ENCODE peak calls at places on chromosomes 11 and 22, in eight cellular contexts. One of them, this sample, is unnamed.

GRCh38 chr11:62705401-62705800 is 1.8 kb downstream of the BSCL2 start:
- DNase-seq in upper lobe of right lung: peak; percentile 63
- DNase-seq in WTC11: no peak
- DNase-seq in bronchial epithelial cell: no peak
- DNase-seq in esophagus squamous epithelium: no peak
- DNase-seq in stomach: no peak
- DNase-seq in AG09319: no peak
- DNase-seq in Calu3: peak; percentile 29
- DNase-seq in this sample: no peak

GRCh38 chr11:1226981-1227550 is 4.2 kb downstream of the MUC5B start:
- DNase-seq in upper lobe of right lung: no peak
- DNase-seq in WTC11: peak; percentile 49
- DNase-seq in bronchial epithelial cell: no peak
- DNase-seq in esophagus squamous epithelium: no peak
- DNase-seq in stomach: no peak
- DNase-seq in AG09319: no peak
- DNase-seq in Calu3: no peak
- DNase-seq in this sample: no peak

GRCh38 chr22:29979645-29980303 is 96.8 kb downstream of the MTMR3 start:
- DNase-seq in upper lobe of right lung: no peak
- DNase-seq in WTC11: no peak
- DNase-seq in bronchial epithelial cell: no peak
- DNase-seq in esophagus squamous epithelium: no peak
- DNase-seq in stomach: no peak
- DNase-seq in AG09319: no peak
- DNase-seq in Calu3: no peak
- DNase-seq in this sample: no peak

GRCh38 chr11:74696932-74697687 is 34.1 kb downstream of the CHRDL2 start:
- DNase-seq in upper lobe of right lung: peak; percentile 90
- DNase-seq in WTC11: peak; percentile 45
- DNase-seq in bronchial epithelial cell: peak; percentile 77
- DNase-seq in esophagus squamous epithelium: no peak
- DNase-seq in stomach: peak; percentile 77
- DNase-seq in AG09319: peak; percentile 89
- DNase-seq in Calu3: no peak
- DNase-seq in this sample: peak; percentile 55

GRCh38 chr11:66051766-66052663 is at the start of gene SF3B2:
- DNase-seq in upper lobe of right lung: peak; percentile 99
- DNase-seq in WTC11: peak; percentile 97
- DNase-seq in bronchial epithelial cell: peak; percentile 95
- DNase-seq in esophagus squamous epithelium: peak; percentile 93
- DNase-seq in stomach: peak; percentile 98
- DNase-seq in AG09319: peak; percentile 95
- DNase-seq in Calu3: peak; percentile 98
- DNase-seq in this sample: peak; percentile 82

GRCh38 chr22:50274311-50274710 is 4.1 kb upstream of the MAPK11 start:
- DNase-seq in upper lobe of right lung: no peak
- DNase-seq in WTC11: no peak
- DNase-seq in bronchial epithelial cell: no peak
- DNase-seq in esophagus squamous epithelium: no peak
- DNase-seq in stomach: peak; percentile 66
- DNase-seq in AG09319: no peak
- DNase-seq in Calu3: peak; percentile 60
- DNase-seq in this sample: no peak

GRCh38 chr22:32761251-32761903 is 40.1 kb upstream of the TIMP3 start:
- DNase-seq in upper lobe of right lung: no peak
- DNase-seq in WTC11: no peak
- DNase-seq in bronchial epithelial cell: peak; percentile 29
- DNase-seq in esophagus squamous epithelium: no peak
- DNase-seq in stomach: no peak
- DNase-seq in AG09319: no peak
- DNase-seq in Calu3: peak; percentile 25
- DNase-seq in this sample: no peak

GRCh38 chr11:8107642-8108041 is 26.6 kb downstream of the TUB start:
- DNase-seq in upper lobe of right lung: no peak
- DNase-seq in WTC11: no peak
- DNase-seq in bronchial epithelial cell: no peak
- DNase-seq in esophagus squamous epithelium: no peak
- DNase-seq in stomach: peak; percentile 3
- DNase-seq in AG09319: no peak
- DNase-seq in Calu3: no peak
- DNase-seq in this sample: no peak

GRCh38 chr22:37502342-37503182 is 16.4 kb upstream of the MFNG start:
- DNase-seq in upper lobe of right lung: peak; percentile 87
- DNase-seq in WTC11: no peak
- DNase-seq in bronchial epithelial cell: no peak
- DNase-seq in esophagus squamous epithelium: no peak
- DNase-seq in stomach: peak; percentile 90
- DNase-seq in AG09319: no peak
- DNase-seq in Calu3: peak; percentile 93
- DNase-seq in this sample: no peak

GRCh38 chr22:20014526-20015186 is 2.0 kb downstream of the ARVCF start:
- DNase-seq in upper lobe of right lung: no peak
- DNase-seq in WTC11: no peak
- DNase-seq in bronchial epithelial cell: no peak
- DNase-seq in esophagus squamous epithelium: no peak
- DNase-seq in stomach: no peak
- DNase-seq in AG09319: no peak
- DNase-seq in Calu3: no peak
- DNase-seq in this sample: no peak

GRCh38 chr11:57460017-57460755 is at the start of gene RTN4RL2:
- DNase-seq in upper lobe of right lung: peak; percentile 75
- DNase-seq in WTC11: peak; percentile 81
- DNase-seq in bronchial epithelial cell: no peak
- DNase-seq in esophagus squamous epithelium: no peak
- DNase-seq in stomach: no peak
- DNase-seq in AG09319: no peak
- DNase-seq in Calu3: peak; percentile 44
- DNase-seq in this sample: no peak

GRCh38 chr11:104799251-104799650 is 99.0 kb downstream of the CASP12 start:
- DNase-seq in upper lobe of right lung: no peak
- DNase-seq in WTC11: no peak
- DNase-seq in bronchial epithelial cell: no peak
- DNase-seq in esophagus squamous epithelium: no peak
- DNase-seq in stomach: no peak
- DNase-seq in AG09319: no peak
- DNase-seq in Calu3: no peak
- DNase-seq in this sample: no peak

GRCh38 chr22:46604306-46604690 is 15.9 kb upstream of the GRAMD4 start:
- DNase-seq in upper lobe of right lung: no peak
- DNase-seq in WTC11: no peak
- DNase-seq in bronchial epithelial cell: no peak
- DNase-seq in esophagus squamous epithelium: no peak
- DNase-seq in stomach: no peak
- DNase-seq in AG09319: no peak
- DNase-seq in Calu3: no peak
- DNase-seq in this sample: no peak

GRCh38 chr11:2193099-2193886 is 21.7 kb upstream of the TH start:
- DNase-seq in upper lobe of right lung: no peak
- DNase-seq in WTC11: no peak
- DNase-seq in bronchial epithelial cell: no peak
- DNase-seq in esophagus squamous epithelium: no peak
- DNase-seq in stomach: peak; percentile 57
- DNase-seq in AG09319: no peak
- DNase-seq in Calu3: no peak
- DNase-seq in this sample: no peak

GRCh38 chr11:33997473-33998347 is 53.8 kb upstream of the CAPRIN1 start:
- DNase-seq in upper lobe of right lung: no peak
- DNase-seq in WTC11: no peak
- DNase-seq in bronchial epithelial cell: peak; percentile 6
- DNase-seq in esophagus squamous epithelium: no peak
- DNase-seq in stomach: no peak
- DNase-seq in AG09319: no peak
- DNase-seq in Calu3: peak; percentile 4
- DNase-seq in this sample: no peak

GRCh38 chr11:113994077-113994954 is 19.4 kb downstream of the HTR3A start:
- DNase-seq in upper lobe of right lung: no peak
- DNase-seq in WTC11: peak; percentile 73
- DNase-seq in bronchial epithelial cell: no peak
- DNase-seq in esophagus squamous epithelium: no peak
- DNase-seq in stomach: peak; percentile 36
- DNase-seq in AG09319: no peak
- DNase-seq in Calu3: peak; percentile 11
- DNase-seq in this sample: no peak
- TF ChIP-seq CTCF in upper lobe of right lung: peak; percentile 71
- TF ChIP-seq CTCF in WTC11: peak; percentile 83
- TF ChIP-seq CTCF in bronchial epithelial cell: peak; percentile 66
- TF ChIP-seq CTCF in esophagus squamous epithelium: peak; percentile 65
- TF ChIP-seq CTCF in stomach: peak; percentile 68
- TF ChIP-seq CTCF in AG09319: peak; percentile 55
- TF ChIP-seq CTCF in Calu3: peak; percentile 64
- TF ChIP-seq CTCF in this sample: no peak

GRCh38 chr11:13249992-13250391 is 27.6 kb upstream of the BMAL1 start:
- DNase-seq in upper lobe of right lung: no peak
- DNase-seq in WTC11: peak; percentile 14
- DNase-seq in bronchial epithelial cell: peak; percentile 48
- DNase-seq in esophagus squamous epithelium: no peak
- DNase-seq in stomach: no peak
- DNase-seq in AG09319: no peak
- DNase-seq in Calu3: no peak
- DNase-seq in this sample: no peak
- TF ChIP-seq CTCF in upper lobe of right lung: peak; percentile 5
- TF ChIP-seq CTCF in WTC11: no peak
- TF ChIP-seq CTCF in bronchial epithelial cell: peak; percentile 61
- TF ChIP-seq CTCF in esophagus squamous epithelium: no peak
- TF ChIP-seq CTCF in stomach: no peak
- TF ChIP-seq CTCF in AG09319: peak; percentile 19
- TF ChIP-seq CTCF in Calu3: no peak
- TF ChIP-seq CTCF in this sample: no peak

DNA sequence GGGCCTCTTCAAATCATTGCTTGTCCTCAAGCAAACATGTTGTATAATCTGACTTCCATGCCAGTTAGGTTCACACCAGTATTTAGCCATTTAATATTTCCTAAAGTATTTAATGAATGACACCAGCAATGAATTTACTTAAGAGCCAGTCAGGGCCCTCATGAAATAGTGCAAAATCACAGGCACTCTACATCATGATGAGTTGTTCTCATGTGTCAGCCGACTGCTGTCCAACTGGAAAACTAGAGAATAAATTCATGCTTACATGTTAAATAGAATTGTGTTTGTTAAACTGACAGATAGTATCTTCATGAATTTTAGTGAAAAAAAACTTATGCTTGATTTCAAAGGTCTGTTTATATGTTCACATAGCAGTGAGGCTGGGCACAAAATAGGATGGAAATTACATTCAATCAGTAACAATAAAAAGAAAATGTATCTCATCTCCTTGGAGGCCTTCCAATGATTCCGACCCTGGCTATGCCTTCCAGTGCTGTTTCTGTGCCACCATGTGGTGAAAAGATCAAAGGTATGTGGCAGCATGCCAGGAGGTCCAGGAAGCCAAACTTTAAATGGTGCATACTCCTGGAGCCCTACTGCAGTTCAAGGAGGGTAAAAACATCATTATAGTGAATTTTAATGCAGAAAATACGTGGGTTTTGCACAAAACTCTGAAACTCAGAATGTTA is 45.2 kb downstream of the CTSC start:
- DNase-seq in upper lobe of right lung: no peak
- DNase-seq in WTC11: no peak
- DNase-seq in bronchial epithelial cell: peak; percentile 31
- DNase-seq in esophagus squamous epithelium: no peak
- DNase-seq in stomach: peak; percentile 54
- DNase-seq in AG09319: peak; percentile 18
- DNase-seq in Calu3: peak; percentile 64
- DNase-seq in this sample: no peak
- TF ChIP-seq CTCF in upper lobe of right lung: no peak
- TF ChIP-seq CTCF in WTC11: no peak
- TF ChIP-seq CTCF in bronchial epithelial cell: no peak
- TF ChIP-seq CTCF in esophagus squamous epithelium: no peak
- TF ChIP-seq CTCF in stomach: no peak
- TF ChIP-seq CTCF in AG09319: no peak
- TF ChIP-seq CTCF in Calu3: no peak
- TF ChIP-seq CTCF in this sample: no peak

DNA sequence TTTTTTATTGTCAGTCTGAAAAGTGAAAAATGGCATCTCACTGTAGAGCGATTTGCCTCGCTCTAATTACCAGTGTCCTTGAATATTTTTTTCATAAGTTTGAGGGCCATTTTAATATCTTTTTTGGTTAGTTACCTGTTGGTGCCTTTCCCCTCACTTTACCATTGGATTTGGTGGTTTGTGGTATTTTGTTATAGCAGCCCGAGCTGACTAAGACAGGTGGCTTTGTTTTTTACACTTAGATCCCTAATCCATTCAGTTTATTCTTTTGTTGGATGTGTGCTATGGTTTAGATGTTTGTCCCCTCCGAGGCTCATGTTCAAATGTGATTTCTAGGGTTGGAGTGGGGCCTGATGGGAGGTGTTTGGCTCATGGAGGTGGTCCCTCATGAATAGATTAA is 6.5 kb upstream of the CAPN5 start:
- DNase-seq in upper lobe of right lung: no peak
- DNase-seq in WTC11: no peak
- DNase-seq in bronchial epithelial cell: no peak
- DNase-seq in esophagus squamous epithelium: no peak
- DNase-seq in stomach: no peak
- DNase-seq in AG09319: no peak
- DNase-seq in Calu3: no peak
- DNase-seq in this sample: no peak
- TF ChIP-seq CTCF in upper lobe of right lung: no peak
- TF ChIP-seq CTCF in WTC11: no peak
- TF ChIP-seq CTCF in bronchial epithelial cell: no peak
- TF ChIP-seq CTCF in esophagus squamous epithelium: no peak
- TF ChIP-seq CTCF in stomach: no peak
- TF ChIP-seq CTCF in AG09319: no peak
- TF ChIP-seq CTCF in Calu3: no peak
- TF ChIP-seq CTCF in this sample: no peak

DNA sequence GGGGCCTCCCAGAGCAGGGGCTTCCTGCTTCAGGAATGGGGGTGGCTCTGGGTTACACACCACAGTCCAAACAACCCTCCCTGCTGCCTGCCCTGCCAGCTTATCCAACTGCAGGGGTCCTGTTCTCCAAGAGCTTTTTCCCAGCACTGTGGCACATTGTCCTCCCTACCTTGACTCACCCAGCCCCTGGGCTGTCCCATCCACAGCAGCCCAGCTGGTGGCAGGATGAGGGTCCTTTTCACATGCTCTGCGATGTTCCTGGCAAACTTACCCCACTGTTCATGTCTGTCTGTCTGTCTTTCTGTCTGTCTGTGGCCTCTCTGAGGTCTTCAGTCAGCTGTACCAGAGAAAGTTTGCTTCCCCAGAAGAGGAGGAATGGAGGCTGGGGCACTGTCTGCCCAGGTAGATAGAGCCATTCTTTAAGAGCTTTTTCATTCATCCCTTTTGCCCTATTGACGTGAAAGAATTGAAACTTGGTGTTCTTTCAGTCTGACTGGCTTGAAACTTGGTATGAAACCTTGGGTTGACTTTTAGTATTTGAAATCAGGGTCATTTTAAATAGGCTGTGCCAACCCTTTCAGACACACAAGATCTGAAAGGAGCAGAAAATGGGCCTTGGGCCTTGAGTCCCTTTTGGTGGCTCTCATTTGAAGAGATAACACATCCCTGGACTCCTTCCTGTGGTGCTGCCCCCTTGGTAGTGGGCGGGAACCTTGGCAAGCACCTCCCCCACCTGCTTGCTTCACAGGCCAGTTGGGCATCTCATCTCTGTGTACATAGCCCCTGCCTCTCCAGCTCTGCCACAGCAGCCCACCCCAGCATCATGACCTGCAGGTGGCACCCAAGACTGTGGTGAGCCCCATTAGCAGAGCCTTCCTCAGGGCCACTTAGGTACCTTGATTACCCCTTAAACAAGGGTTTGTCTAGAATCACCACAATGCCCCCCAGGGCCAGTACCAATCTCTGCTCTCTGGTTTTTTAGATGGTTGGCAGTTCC is 74.6 kb upstream of the SUSD2 start:
- DNase-seq in upper lobe of right lung: no peak
- DNase-seq in WTC11: peak; percentile 28
- DNase-seq in bronchial epithelial cell: no peak
- DNase-seq in esophagus squamous epithelium: no peak
- DNase-seq in stomach: no peak
- DNase-seq in AG09319: peak; percentile 1
- DNase-seq in Calu3: no peak
- DNase-seq in this sample: no peak
- TF ChIP-seq CTCF in upper lobe of right lung: peak; percentile 34
- TF ChIP-seq CTCF in WTC11: no peak
- TF ChIP-seq CTCF in bronchial epithelial cell: no peak
- TF ChIP-seq CTCF in esophagus squamous epithelium: peak; percentile 20
- TF ChIP-seq CTCF in stomach: no peak
- TF ChIP-seq CTCF in AG09319: peak; percentile 37
- TF ChIP-seq CTCF in Calu3: no peak
- TF ChIP-seq CTCF in this sample: no peak

This sample was measured in omental fat pad.